ENCODE peak calls at places on chromosomes 1 and 21, in six cellular contexts. P, M, H, S, D and R are unnamed samples.

GRCh38 chr21:41612674-41613250 is 104.8 kb upstream of the TMPRSS2 start:
- DNase-seq in D (peak), M (no peak), S (peak), H (peak), P (peak), R (no peak)

GRCh38 chr1:237042892-237043576 is 1.1 kb downstream of the RYR2 start:
- DNase-seq in M (no peak), S (no peak), H (peak), P (peak), D (no peak), R (no peak)

GRCh38 chr1:165222580-165222979 is 133.9 kb downstream of the LMX1A start:
- DNase-seq in M (no peak), P (no peak), S (no peak), D (no peak), H (no peak), R (no peak)

GRCh38 chr1:69898403-69898947 is 306.9 kb downstream of the LRRC40 start:
- DNase-seq in H (no peak), S (no peak), D (no peak), M (no peak), P (no peak), R (no peak)

GRCh38 chr1:218350022-218350525 is 4.9 kb downstream of the TGFB2 start:
- DNase-seq in M (no peak), S (no peak), H (peak), D (no peak), P (no peak), R (no peak)

GRCh38 chr1:55338448-55338820 is 123.3 kb upstream of the USP24 start:
- DNase-seq in P (no peak), S (no peak), D (no peak), H (no peak), M (no peak), R (no peak)

GRCh38 chr1:226984521-226985238 is 44.6 kb downstream of the COQ8A start:
- DNase-seq in D (no peak), H (no peak), P (no peak), M (no peak), S (no peak), R (no peak)

GRCh38 chr1:51284487-51284954 is 45.8 kb downstream of the TTC39A start:
- DNase-seq in D (no peak), P (no peak), S (no peak), M (peak), H (peak), R (no peak)

GRCh38 chr1:44592208-44593145 is 81.8 kb downstream of the TMEM53 start:
- DNase-seq in H (no peak), P (peak), S (no peak), M (no peak), D (no peak), R (no peak)

GRCh38 chr1:105416246-105416645 is 1640.2 kb upstream of the PRMT6 start:
- DNase-seq in P (peak), M (no peak), S (no peak), H (no peak), D (no peak), R (no peak)

GRCh38 chr1:24366707-24367106 is 46.9 kb downstream of the STPG1 start:
- DNase-seq in M (no peak), P (no peak), D (no peak), H (no peak), S (no peak), R (no peak)

GRCh38 chr1:170310931-170311330 is 165.2 kb downstream of the NTMT2 start:
- DNase-seq in S (no peak), M (no peak), D (no peak), P (no peak), H (no peak), R (no peak)

GRCh38 chr21:32141009-32141357 is 137.9 kb downstream of the MIS18A start:
- DNase-seq in H (no peak), M (no peak), D (no peak), P (no peak), S (no peak), R (no peak)

GRCh38 chr21:34548782-34549376 is 36.9 kb upstream of the KCNE1 start:
- DNase-seq in M (no peak), P (no peak), D (no peak), S (no peak), H (no peak), R (no peak)

GRCh38 chr1:94924967-94925366 is 1.9 kb downstream of the CNN3 start:
- DNase-seq in S (no peak), D (peak), M (no peak), P (no peak), H (peak), R (no peak)

GRCh38 chr1:201229771-201230635 is 39.4 kb downstream of the IGFN1 start:
- DNase-seq in P (no peak), S (no peak), M (peak), H (peak), D (peak), R (no peak)

GRCh38 chr1:192311281-192311680 is 5.5 kb upstream of the RGS21 start:
- DNase-seq in D (peak), M (peak), P (peak), H (peak), S (no peak), R (peak)

GRCh38 chr1:57133686-57134085 is 167.9 kb upstream of the C8B start:
- DNase-seq in D (no peak), S (no peak), H (peak), P (no peak), M (no peak), R (no peak)

GRCh38 chr1:200438911-200439310 is 29.1 kb upstream of the ZNF281 start:
- DNase-seq in M (no peak), H (peak), D (peak), S (no peak), P (no peak), R (no peak)

GRCh38 chr1:78833491-78833890 is 173.0 kb downstream of the ADGRL4 start:
- DNase-seq in H (peak), P (no peak), M (peak), S (no peak), D (peak), R (no peak)

GRCh38 chr1:221712198-221712684 is 29.6 kb downstream of the DUSP10 start:
- DNase-seq in H (peak), P (no peak), D (peak), S (peak), M (no peak), R (no peak)

GRCh38 chr21:40839551-40839950 is 7.4 kb downstream of the DSCAM start:
- DNase-seq in S (no peak), M (no peak), D (no peak), H (peak), P (no peak), R (no peak)

GRCh38 chr21:28393279-28393678 is 599.4 kb downstream of the LTN1 start:
- DNase-seq in P (peak), M (no peak), H (peak), D (peak), S (peak), R (no peak)

GRCh38 chr1:246004281-246004680 is 502.8 kb downstream of the SMYD3 start:
- DNase-seq in P (no peak), H (peak), D (no peak), M (no peak), S (no peak), R (no peak)

DNA sequence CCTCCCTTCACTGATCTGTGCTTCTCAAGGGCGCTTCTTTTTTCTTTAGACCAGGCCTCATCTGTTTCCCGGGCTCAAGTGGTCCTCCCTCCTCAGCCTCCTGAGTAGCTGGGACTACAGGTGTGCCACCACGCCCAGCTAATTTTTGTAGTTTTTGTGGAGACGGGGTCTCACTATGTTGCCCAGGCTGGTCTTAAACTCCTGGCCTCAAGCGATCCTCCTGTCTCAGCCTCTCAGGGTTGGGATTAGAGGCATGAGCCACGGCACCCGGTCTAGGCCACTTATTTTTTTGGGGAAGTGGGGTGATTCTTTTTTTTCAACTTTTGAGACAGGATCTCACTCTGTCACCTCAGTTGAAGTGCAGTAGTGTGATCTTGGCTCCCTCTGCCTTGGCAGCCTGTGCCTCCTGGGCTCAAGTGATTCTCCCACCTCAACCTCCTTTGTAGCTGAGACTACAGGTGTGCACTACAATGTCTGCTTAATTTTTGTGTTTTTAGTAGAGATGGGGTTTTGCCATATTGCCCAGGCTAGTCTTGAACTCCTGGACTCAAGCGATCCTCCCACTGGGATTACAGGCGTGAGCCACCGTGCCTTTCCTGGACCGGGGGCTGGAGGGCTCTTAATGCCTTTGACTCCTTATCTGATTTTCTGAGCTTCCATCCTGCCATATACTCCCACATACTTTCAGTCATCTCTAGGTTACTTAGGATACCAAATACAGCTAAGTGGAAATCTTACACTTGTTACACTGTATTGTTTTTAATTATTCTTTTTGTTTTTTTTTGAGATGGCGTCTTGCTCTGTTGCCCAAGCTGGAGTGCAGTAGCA is 18.9 kb downstream of the MFAP2 start:
- DNase-seq in D (no peak), H (peak), M (no peak), P (no peak), S (no peak), R (no peak)
- TF ChIP-seq EZH2 in D (no peak), H (no peak), M (no peak), P (no peak), S (no peak), R (no peak)

GRCh38 chr21:45801129-45801735 is 157.7 kb downstream of the PCBP3 start:
- DNase-seq in D (no peak), H (no peak), M (no peak), S (no peak), P (no peak), R (no peak)
- TF ChIP-seq EZH2 in D (no peak), H (no peak), M (no peak), S (no peak), P (no peak), R (no peak)

GRCh38 chr1:181675625-181676024 is 192.3 kb downstream of the CACNA1E start:
- DNase-seq in M (no peak), H (no peak), P (peak), S (no peak), D (no peak), R (no peak)

GRCh38 chr1:181676269-181676668 is 193.0 kb downstream of the CACNA1E start:
- DNase-seq in H (peak), M (peak), S (no peak), D (peak), P (peak), R (no peak)

GRCh38 chr1:181685216-181685615 is 201.9 kb downstream of the CACNA1E start:
- DNase-seq in P (no peak), S (no peak), M (no peak), H (no peak), D (no peak), R (no peak)

GRCh38 chr1:181680871-181681270 is 197.6 kb downstream of the CACNA1E start:
- DNase-seq in P (no peak), M (no peak), S (no peak), D (no peak), H (no peak), R (no peak)

GRCh38 chr1:181680332-181680731 is 197.0 kb downstream of the CACNA1E start:
- DNase-seq in D (no peak), H (no peak), M (no peak), S (no peak), P (no peak), R (no peak)
- TF ChIP-seq EZH2 in D (no peak), H (no peak), M (no peak), S (no peak), P (no peak), R (no peak)

GRCh38 chr1:156657161-156657970 is 15.4 kb downstream of the BCAN start:
- DNase-seq in D (peak), H (peak), P (peak), M (no peak), S (no peak), R (no peak)
- TF ChIP-seq EZH2 in D (no peak), H (peak), P (peak), M (no peak), S (no peak), R (peak)

GRCh38 chr1:30907641-30908445 is 715 bp downstream of the SDC3 start:
- DNase-seq in D (no peak), M (no peak), S (no peak), P (no peak), H (no peak), R (no peak)
- TF ChIP-seq EZH2 in D (no peak), M (no peak), S (no peak), P (no peak), H (no peak), R (no peak)

DNA sequence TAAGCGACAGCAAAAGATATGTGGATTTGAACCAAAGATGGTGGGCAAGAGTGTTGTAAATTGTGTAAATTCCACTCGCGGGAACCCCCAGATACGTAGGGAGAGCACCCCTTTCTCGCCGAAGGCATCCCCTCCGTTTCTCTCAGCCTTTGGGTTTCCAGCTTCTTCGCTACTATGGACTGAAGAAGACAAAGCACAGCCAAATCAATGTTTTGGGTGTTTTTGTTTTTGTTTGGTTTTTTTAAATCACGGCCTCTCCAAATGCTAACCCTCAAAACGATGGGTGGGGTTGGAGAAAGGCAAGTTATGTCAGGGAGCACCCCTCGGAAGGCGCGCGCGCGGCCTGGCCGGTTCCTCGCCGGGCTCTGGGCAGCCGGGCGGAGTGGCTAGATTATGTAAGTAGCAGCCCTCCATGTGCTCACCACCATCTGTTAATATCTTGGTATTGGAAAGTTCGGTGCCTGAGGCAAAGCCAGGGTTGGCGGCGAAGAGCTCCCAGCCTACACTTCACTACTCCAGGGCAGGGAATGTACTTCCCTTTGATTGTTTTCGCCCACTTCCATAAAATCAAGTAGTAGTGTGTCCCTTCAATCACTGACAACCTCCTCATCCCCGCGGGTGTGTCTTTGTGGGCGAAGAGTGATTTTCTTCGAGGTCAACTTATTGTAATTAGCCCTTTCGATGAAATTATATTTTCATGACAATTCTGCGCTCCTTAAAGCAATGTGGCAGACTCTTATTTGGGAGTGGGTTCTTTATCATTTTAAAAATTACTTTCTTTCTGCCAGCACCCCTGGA is 4.0 kb upstream of the PROX1 start:
- DNase-seq in P (peak), S (no peak), H (no peak), D (no peak), M (no peak), R (no peak)
- TF ChIP-seq EZH2 in P (peak), S (no peak), H (peak), D (no peak), M (no peak), R (no peak)

GRCh38 chr1:928825-929661 is 5.3 kb downstream of the SAMD11 start:
- DNase-seq in P (no peak), S (no peak), M (no peak), D (no peak), H (no peak), R (no peak)

GRCh38 chr1:931380-932177 is 7.9 kb downstream of the SAMD11 start:
- DNase-seq in D (no peak), S (no peak), H (no peak), M (no peak), P (no peak), R (no peak)

GRCh38 chr1:932178-932520 is 8.4 kb downstream of the SAMD11 start:
- DNase-seq in D (no peak), P (no peak), M (no peak), S (no peak), H (no peak), R (no peak)

GRCh38 chr1:929712-930632 is 6.2 kb downstream of the SAMD11 start:
- DNase-seq in D (no peak), H (no peak), S (no peak), M (no peak), P (no peak), R (no peak)

GRCh38 chr1:930633-931138 is 7.0 kb downstream of the SAMD11 start:
- DNase-seq in M (no peak), H (no peak), D (no peak), S (no peak), P (no peak), R (no peak)
- TF ChIP-seq EZH2 in M (no peak), H (no peak), D (no peak), S (no peak), P (no peak), R (no peak)

GRCh38 chr1:224669400-224669799 is 53.3 kb downstream of the CNIH3 start:
- DNase-seq in M (no peak), D (no peak), P (no peak), S (no peak), H (no peak), R (no peak)

GRCh38 chr1:224670506-224670905 is 54.4 kb downstream of the CNIH3 start:
- DNase-seq in S (no peak), H (peak), M (no peak), P (no peak), D (no peak), R (no peak)

GRCh38 chr1:224668991-224669390 is 52.9 kb downstream of the CNIH3 start:
- DNase-seq in S (peak), H (peak), P (no peak), M (no peak), D (no peak), R (no peak)

GRCh38 chr1:224666078-224666477 is 50.0 kb downstream of the CNIH3 start:
- DNase-seq in P (no peak), H (no peak), D (no peak), S (no peak), M (no peak), R (no peak)

DNA sequence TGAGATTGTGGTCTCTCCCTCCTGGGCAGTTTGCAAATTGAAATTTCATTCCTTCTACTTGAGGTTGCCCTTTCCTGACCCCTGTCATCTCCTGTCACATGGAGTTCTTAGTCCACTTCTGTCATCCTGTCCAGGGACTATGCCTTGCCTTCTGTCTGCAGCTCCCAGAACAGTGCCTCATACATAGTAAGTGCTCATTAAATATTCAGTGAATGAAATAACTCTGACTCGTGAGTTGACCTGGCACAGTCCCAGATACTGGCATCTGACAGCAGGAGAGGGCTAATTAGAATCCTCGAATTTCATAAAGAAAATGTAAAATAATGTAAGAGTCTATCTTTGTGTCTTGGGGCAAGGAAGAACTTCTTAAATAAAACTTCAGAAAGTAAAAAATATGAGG is 50.8 kb downstream of the CNIH3 start:
- DNase-seq in H (no peak), P (no peak), D (no peak), S (no peak), M (no peak), R (no peak)
- TF ChIP-seq EZH2 in H (no peak), P (no peak), D (no peak), S (no peak), M (no peak), R (no peak)

GRCh38 chr1:179586107-179586823 is 5.4 kb upstream of the TDRD5 start:
- DNase-seq in P (peak), S (no peak), H (peak), M (no peak), D (peak), R (no peak)
- TF ChIP-seq EZH2 in P (no peak), S (no peak), H (no peak), M (no peak), D (peak), R (no peak)

GRCh38 chr1:202642619-202643291 is 67.5 kb downstream of the SYT2 start:
- DNase-seq in D (no peak), S (no peak), H (no peak), M (no peak), P (peak), R (no peak)
- TF ChIP-seq EZH2 in D (peak), S (no peak), H (peak), M (no peak), P (no peak), R (no peak)